ENCODE peak calls at places on chromosomes 7 and 10, in six cellular contexts. H is fibroblast of lung, F is A549, X is astrocyte of the spinal cord, G is cardiac muscle cell, I is tibial nerve. W is an unnamed sample.

GRCh38 chr7:109950256-109950655 is 1140.7 kb upstream of the LRRN3 start:
- DNase-seq in F (peak; percentile 7), H (no peak), G (no peak), I (no peak), X (no peak), W (no peak)

GRCh38 chr7:69367785-69368184 is 230.5 kb upstream of the AUTS2 start:
- DNase-seq in I (no peak), F (peak; percentile 36), H (no peak), X (no peak), G (no peak), W (no peak)

GRCh38 chr7:102289051-102289450 is 2.4 kb downstream of the SH2B2 start:
- DNase-seq in I (no peak), X (no peak), G (no peak), F (no peak), H (no peak), W (no peak)

GRCh38 chr10:30529373-30529998 is 95.5 kb downstream of the MAP3K8 start:
- DNase-seq in X (no peak), G (no peak), F (no peak), H (no peak), I (peak; percentile 47), W (no peak)

GRCh38 chr7:151679868-151680534 is 160.3 kb upstream of the RHEB start:
- DNase-seq in H (no peak), G (no peak), F (no peak), I (no peak), X (no peak), W (no peak)

GRCh38 chr10:30751678-30752331 is 122.3 kb upstream of the LYZL2 start:
- DNase-seq in X (peak; percentile 72), I (peak; percentile 60), F (peak; percentile 77), G (peak; percentile 70), H (peak; percentile 75), W (no peak)

GRCh38 chr7:123548406-123548805 is 9.2 kb downstream of the NDUFA5 start:
- DNase-seq in H (no peak), X (no peak), I (no peak), G (no peak), F (no peak), W (no peak)

GRCh38 chr7:42691030-42691639 is 220.7 kb downstream of the C7orf25 start:
- DNase-seq in F (peak; percentile 6), X (peak; percentile 72), I (peak; percentile 20), G (peak; percentile 74), H (peak; percentile 82), W (no peak)

GRCh38 chr7:110607050-110607862 is 483.7 kb upstream of the LRRN3 start:
- DNase-seq in F (no peak), H (no peak), G (no peak), I (no peak), X (no peak), W (no peak)

GRCh38 chr10:99248824-99249223 is 13.2 kb upstream of the HPSE2 start:
- DNase-seq in F (no peak), I (no peak), H (no peak), G (no peak), X (no peak), W (no peak)

GRCh38 chr10:48589266-48589665 is 15.6 kb downstream of the ARHGAP22 start:
- DNase-seq in I (no peak), F (no peak), H (peak; percentile 92), X (peak; percentile 89), G (no peak), W (no peak)

GRCh38 chr10:28263136-28263857 is 39.6 kb downstream of the MPP7 start:
- DNase-seq in G (no peak), X (no peak), I (no peak), H (no peak), F (no peak), W (no peak)

GRCh38 chr7:101924171-101924570 is 106.7 kb downstream of the CUX1 start:
- DNase-seq in F (no peak), G (no peak), H (peak; percentile 48), I (no peak), X (peak; percentile 74), W (peak; percentile 39)

DNA sequence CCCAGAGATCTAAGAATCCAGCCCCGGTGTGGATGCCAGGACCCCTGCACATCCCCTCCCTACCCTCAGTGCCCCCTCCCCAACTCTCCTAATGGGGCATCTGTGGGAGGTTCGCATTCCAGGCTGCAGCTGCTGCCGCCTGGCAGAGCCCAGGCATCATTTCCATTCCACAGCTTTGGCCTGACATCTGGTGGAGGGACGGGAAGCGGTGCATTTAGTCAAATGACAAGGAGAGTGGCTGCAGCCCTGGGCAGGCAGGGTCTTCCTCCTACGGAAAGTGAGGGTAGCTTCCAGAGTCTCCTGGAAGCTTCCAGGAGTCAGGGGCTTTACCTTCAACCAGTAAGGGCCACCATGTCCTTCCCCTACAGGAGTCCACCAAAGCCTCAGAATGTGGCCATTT is 30.8 kb downstream of the PRLHR start:
- DNase-seq in I (no peak), X (no peak), H (no peak), G (peak; percentile 35), F (peak; percentile 35), W (no peak)
- TF ChIP-seq CTCF in I (no peak), X (peak; percentile 29), H (peak; percentile 18), G (no peak), F (peak; percentile 16), W (peak; percentile 69)

GRCh38 chr10:13417459-13418126 is 69.5 kb upstream of the SEPHS1 start:
- DNase-seq in I (no peak), X (no peak), H (no peak), F (no peak), G (no peak), W (no peak)
- TF ChIP-seq CTCF in I (no peak), X (no peak), H (no peak), F (no peak), G (no peak), W (no peak)

GRCh38 chr7:149790146-149790548 is 16.8 kb upstream of the ZNF467 start:
- DNase-seq in G (peak; percentile 76), X (no peak), H (no peak), I (no peak), F (no peak), W (no peak)
- TF ChIP-seq CTCF in G (peak; percentile 53), X (peak; percentile 41), H (peak; percentile 44), I (peak; percentile 66), F (peak; percentile 45), W (peak; percentile 73)

GRCh38 chr10:63120554-63120953 is 12.6 kb upstream of the NRBF2 start:
- DNase-seq in G (no peak), F (no peak), X (peak; percentile 87), H (peak; percentile 97), I (peak; percentile 14), W (no peak)

GRCh38 chr10:63110940-63111339 is 22.2 kb upstream of the NRBF2 start:
- DNase-seq in G (no peak), I (no peak), F (no peak), X (no peak), H (no peak), W (no peak)

GRCh38 chr10:63116452-63117072 is 16.6 kb upstream of the NRBF2 start:
- DNase-seq in H (no peak), I (no peak), G (no peak), X (no peak), F (no peak), W (no peak)

GRCh38 chr10:63114031-63114814 is 18.9 kb upstream of the NRBF2 start:
- DNase-seq in X (peak; percentile 83), H (peak; percentile 97), G (no peak), I (peak; percentile 96), F (no peak), W (no peak)

DNA sequence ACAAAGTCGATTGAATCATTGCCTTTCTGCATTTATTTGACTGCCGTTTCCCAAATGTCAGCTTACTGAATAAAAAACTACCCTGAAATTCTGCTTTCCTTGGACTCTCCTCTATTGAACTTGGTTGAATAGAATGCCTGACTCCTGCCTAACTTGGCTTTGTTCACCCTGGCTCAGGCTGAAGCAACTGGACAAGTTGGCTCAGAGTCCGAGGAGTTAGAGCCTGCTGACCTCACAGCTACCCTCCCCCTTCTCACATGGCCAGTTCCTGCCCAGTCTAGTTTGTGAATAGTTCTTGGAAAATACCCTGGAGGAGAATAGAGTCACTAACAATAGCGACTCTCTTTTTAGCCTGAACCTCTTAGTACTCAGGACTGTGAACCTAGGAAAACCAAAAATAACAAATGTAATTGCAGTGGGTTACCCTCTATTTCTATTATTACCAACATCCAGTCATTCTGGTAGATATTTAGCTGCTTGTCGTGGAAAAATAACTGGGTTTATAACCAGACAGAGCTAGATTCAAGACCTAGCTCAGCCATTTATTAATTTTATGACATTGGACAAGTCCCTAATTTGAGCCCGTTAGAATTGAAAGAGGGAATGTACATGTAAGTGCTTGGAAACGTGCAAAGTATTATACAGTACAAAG is 17.3 kb upstream of the NRBF2 start:
- DNase-seq in H (peak; percentile 96), G (peak; percentile 31), F (no peak), X (peak; percentile 83), I (peak; percentile 86), W (no peak)
- TF ChIP-seq CTCF in H (no peak), G (peak; percentile 10), F (no peak), X (no peak), I (peak; percentile 30), W (peak; percentile 13)

GRCh38 chr10:13660545-13660920 is 73.8 kb downstream of the PRPF18 start:
- DNase-seq in X (no peak), H (peak; percentile 56), F (no peak), I (no peak), G (no peak), W (no peak)

GRCh38 chr10:13658864-13659685 is 72.3 kb downstream of the PRPF18 start:
- DNase-seq in I (no peak), H (no peak), G (no peak), F (no peak), X (no peak), W (no peak)

GRCh38 chr10:13658256-13658655 is 71.5 kb downstream of the PRPF18 start:
- DNase-seq in I (no peak), H (no peak), F (no peak), X (no peak), G (no peak), W (no peak)

GRCh38 chr10:13661261-13661660 is 74.5 kb downstream of the PRPF18 start:
- DNase-seq in G (no peak), F (no peak), X (no peak), I (no peak), H (peak; percentile 30), W (no peak)

DNA sequence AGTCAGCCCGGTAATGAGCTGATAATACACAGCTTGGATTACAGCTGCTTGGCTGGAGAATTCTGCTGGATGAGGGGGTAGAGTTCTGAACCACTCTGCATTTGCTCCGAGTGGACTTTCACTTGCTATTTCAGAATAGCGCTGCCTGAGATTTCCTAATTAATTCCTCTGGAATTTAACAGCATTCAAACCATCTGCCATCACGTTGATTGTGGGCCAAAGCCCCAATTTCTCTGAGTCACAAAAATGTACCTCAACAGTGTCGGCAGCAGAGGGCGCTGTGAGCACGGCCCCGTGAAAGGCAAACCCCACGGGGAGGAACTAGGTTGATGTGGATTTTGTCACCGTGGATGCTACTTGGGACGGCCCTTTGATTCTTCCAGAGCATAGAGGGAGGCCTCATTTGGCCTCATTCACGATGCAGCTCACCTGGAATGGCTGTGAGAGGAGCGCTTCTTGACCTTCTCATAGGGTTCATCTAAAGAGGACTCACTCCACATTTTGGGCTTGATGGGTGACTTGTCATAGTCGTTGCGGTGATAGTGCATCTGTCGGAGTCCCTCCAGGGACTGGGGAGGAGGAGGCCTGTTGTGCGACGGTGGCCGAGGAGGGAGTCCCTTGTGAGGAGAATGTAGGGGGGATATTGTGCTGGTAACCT is 73.3 kb downstream of the PRPF18 start:
- DNase-seq in G (peak; percentile 44), H (peak; percentile 89), I (peak; percentile 70), X (peak; percentile 49), F (peak; percentile 59), W (no peak)
- TF ChIP-seq CTCF in G (peak; percentile 86), H (peak; percentile 84), I (peak; percentile 93), X (peak; percentile 84), F (peak; percentile 88), W (peak; percentile 98)

W was measured in chondrocyte.